ENCODE peak calls at places on chromosomes 16 and 17, in four cellular contexts. One of them, this sample, is unnamed.

GRCh38 chr16:86195863-86196630 is 297.1 kb downstream of the IRF8 start:
- DNase-seq in hepatic stellate cell: no peak
- DNase-seq in stimulated activated CD4-positive, alpha-beta T cell treated with anti-CD3 and anti-CD28 coated beads, Interleukin-15, amount 100 ng/mL, for 24 hours: no peak
- DNase-seq in iPS-NIHi11: peak; percentile 68
- DNase-seq in this sample: no peak

GRCh38 chr17:32261937-32262510 is 3.6 kb upstream of the RHBDL3 start:
- DNase-seq in stimulated activated CD4-positive, alpha-beta T cell treated with anti-CD3 and anti-CD28 coated beads, Interleukin-15, amount 100 ng/mL, for 24 hours: no peak
- DNase-seq in hepatic stellate cell: no peak
- DNase-seq in iPS-NIHi11: no peak
- DNase-seq in this sample: no peak

GRCh38 chr17:40430272-40431230 is 12.7 kb upstream of the IGFBP4 start:
- DNase-seq in iPS-NIHi11: no peak
- DNase-seq in stimulated activated CD4-positive, alpha-beta T cell treated with anti-CD3 and anti-CD28 coated beads, Interleukin-15, amount 100 ng/mL, for 24 hours: no peak
- DNase-seq in hepatic stellate cell: no peak
- DNase-seq in this sample: no peak

GRCh38 chr16:87581867-87582220 is 20.5 kb upstream of the JPH3 start:
- DNase-seq in hepatic stellate cell: peak; percentile 99
- DNase-seq in iPS-NIHi11: peak; percentile 31
- DNase-seq in stimulated activated CD4-positive, alpha-beta T cell treated with anti-CD3 and anti-CD28 coated beads, Interleukin-15, amount 100 ng/mL, for 24 hours: no peak
- DNase-seq in this sample: no peak

GRCh38 chr17:29615492-29616299 is 7.0 kb downstream of the CORO6 start:
- DNase-seq in stimulated activated CD4-positive, alpha-beta T cell treated with anti-CD3 and anti-CD28 coated beads, Interleukin-15, amount 100 ng/mL, for 24 hours: peak; percentile 90
- DNase-seq in hepatic stellate cell: peak; percentile 89
- DNase-seq in iPS-NIHi11: peak; percentile 87
- DNase-seq in this sample: no peak

GRCh38 chr17:41575336-41575735 is 3.5 kb upstream of the KRT9 start:
- DNase-seq in stimulated activated CD4-positive, alpha-beta T cell treated with anti-CD3 and anti-CD28 coated beads, Interleukin-15, amount 100 ng/mL, for 24 hours: no peak
- DNase-seq in iPS-NIHi11: no peak
- DNase-seq in hepatic stellate cell: no peak
- DNase-seq in this sample: no peak

GRCh38 chr17:77475012-77475976 is 334.5 kb downstream of the SEC14L1 start:
- DNase-seq in hepatic stellate cell: peak; percentile 72
- DNase-seq in stimulated activated CD4-positive, alpha-beta T cell treated with anti-CD3 and anti-CD28 coated beads, Interleukin-15, amount 100 ng/mL, for 24 hours: peak; percentile 86
- DNase-seq in iPS-NIHi11: no peak
- DNase-seq in this sample: no peak

GRCh38 chr17:57357392-57357784 is 101.1 kb downstream of the MSI2 start:
- DNase-seq in iPS-NIHi11: no peak
- DNase-seq in hepatic stellate cell: no peak
- DNase-seq in stimulated activated CD4-positive, alpha-beta T cell treated with anti-CD3 and anti-CD28 coated beads, Interleukin-15, amount 100 ng/mL, for 24 hours: no peak
- DNase-seq in this sample: no peak

GRCh38 chr17:39225308-39225973 is at the start of gene STAC2:
- DNase-seq in stimulated activated CD4-positive, alpha-beta T cell treated with anti-CD3 and anti-CD28 coated beads, Interleukin-15, amount 100 ng/mL, for 24 hours: no peak
- DNase-seq in iPS-NIHi11: no peak
- DNase-seq in hepatic stellate cell: no peak
- DNase-seq in this sample: no peak

GRCh38 chr17:80996422-80997305 is 5.0 kb downstream of the CHMP6 start:
- DNase-seq in stimulated activated CD4-positive, alpha-beta T cell treated with anti-CD3 and anti-CD28 coated beads, Interleukin-15, amount 100 ng/mL, for 24 hours: no peak
- DNase-seq in hepatic stellate cell: no peak
- DNase-seq in iPS-NIHi11: no peak
- DNase-seq in this sample: no peak

GRCh38 chr16:19625039-19625438 is 69.5 kb downstream of the VPS35L start:
- DNase-seq in iPS-NIHi11: no peak
- DNase-seq in hepatic stellate cell: no peak
- DNase-seq in stimulated activated CD4-positive, alpha-beta T cell treated with anti-CD3 and anti-CD28 coated beads, Interleukin-15, amount 100 ng/mL, for 24 hours: no peak
- DNase-seq in this sample: no peak

GRCh38 chr16:85112364-85112763 is at the start of gene CIBAR2:
- DNase-seq in iPS-NIHi11: peak; percentile 83
- DNase-seq in stimulated activated CD4-positive, alpha-beta T cell treated with anti-CD3 and anti-CD28 coated beads, Interleukin-15, amount 100 ng/mL, for 24 hours: no peak
- DNase-seq in hepatic stellate cell: no peak
- DNase-seq in this sample: no peak

GRCh38 chr17:61498595-61498994 is 46.4 kb downstream of the TBX4 start:
- DNase-seq in stimulated activated CD4-positive, alpha-beta T cell treated with anti-CD3 and anti-CD28 coated beads, Interleukin-15, amount 100 ng/mL, for 24 hours: no peak
- DNase-seq in iPS-NIHi11: no peak
- DNase-seq in hepatic stellate cell: no peak
- DNase-seq in this sample: no peak

GRCh38 chr17:57636985-57637667 is 108.0 kb downstream of the CCDC182 start:
- DNase-seq in stimulated activated CD4-positive, alpha-beta T cell treated with anti-CD3 and anti-CD28 coated beads, Interleukin-15, amount 100 ng/mL, for 24 hours: no peak
- DNase-seq in iPS-NIHi11: no peak
- DNase-seq in hepatic stellate cell: no peak
- DNase-seq in this sample: no peak

GRCh38 chr17:58281511-58282011 is 826 bp upstream of the MPO start:
- DNase-seq in iPS-NIHi11: no peak
- DNase-seq in stimulated activated CD4-positive, alpha-beta T cell treated with anti-CD3 and anti-CD28 coated beads, Interleukin-15, amount 100 ng/mL, for 24 hours: no peak
- DNase-seq in hepatic stellate cell: no peak
- DNase-seq in this sample: no peak

GRCh38 chr16:3444032-3444388 is 530 bp downstream of the NAA60 start:
- DNase-seq in stimulated activated CD4-positive, alpha-beta T cell treated with anti-CD3 and anti-CD28 coated beads, Interleukin-15, amount 100 ng/mL, for 24 hours: peak; percentile 41
- DNase-seq in hepatic stellate cell: peak; percentile 53
- DNase-seq in iPS-NIHi11: peak; percentile 38
- DNase-seq in this sample: no peak

GRCh38 chr16:57616871-57617270 is 11.6 kb upstream of the ADGRG1 start:
- DNase-seq in hepatic stellate cell: no peak
- DNase-seq in stimulated activated CD4-positive, alpha-beta T cell treated with anti-CD3 and anti-CD28 coated beads, Interleukin-15, amount 100 ng/mL, for 24 hours: no peak
- DNase-seq in iPS-NIHi11: no peak
- DNase-seq in this sample: no peak

GRCh38 chr16:2159052-2159838 is 3.7 kb downstream of the TRAF7 start:
- DNase-seq in stimulated activated CD4-positive, alpha-beta T cell treated with anti-CD3 and anti-CD28 coated beads, Interleukin-15, amount 100 ng/mL, for 24 hours: no peak
- DNase-seq in hepatic stellate cell: peak; percentile 54
- DNase-seq in iPS-NIHi11: no peak
- DNase-seq in this sample: no peak

GRCh38 chr17:39928868-39929651 is 1.5 kb downstream of the LRRC3C start:
- DNase-seq in stimulated activated CD4-positive, alpha-beta T cell treated with anti-CD3 and anti-CD28 coated beads, Interleukin-15, amount 100 ng/mL, for 24 hours: no peak
- DNase-seq in hepatic stellate cell: peak; percentile 88
- DNase-seq in iPS-NIHi11: no peak
- DNase-seq in this sample: peak; percentile 9

GRCh38 chr17:1073241-1073962 is 76.5 kb downstream of the TIMM22 start:
- DNase-seq in hepatic stellate cell: no peak
- DNase-seq in stimulated activated CD4-positive, alpha-beta T cell treated with anti-CD3 and anti-CD28 coated beads, Interleukin-15, amount 100 ng/mL, for 24 hours: no peak
- DNase-seq in iPS-NIHi11: no peak
- DNase-seq in this sample: no peak

GRCh38 chr17:51228177-51228576 is 31.7 kb downstream of the MBTD1 start:
- DNase-seq in hepatic stellate cell: peak; percentile 13
- DNase-seq in stimulated activated CD4-positive, alpha-beta T cell treated with anti-CD3 and anti-CD28 coated beads, Interleukin-15, amount 100 ng/mL, for 24 hours: no peak
- DNase-seq in iPS-NIHi11: no peak
- DNase-seq in this sample: no peak

GRCh38 chr16:68369168-68369567 is 58.3 kb downstream of the PRMT7 start:
- DNase-seq in hepatic stellate cell: no peak
- DNase-seq in iPS-NIHi11: no peak
- DNase-seq in stimulated activated CD4-positive, alpha-beta T cell treated with anti-CD3 and anti-CD28 coated beads, Interleukin-15, amount 100 ng/mL, for 24 hours: no peak
- DNase-seq in this sample: no peak

GRCh38 chr16:6099102-6099501 is 1001.5 kb upstream of the EEF2KMT start:
- DNase-seq in iPS-NIHi11: no peak
- DNase-seq in stimulated activated CD4-positive, alpha-beta T cell treated with anti-CD3 and anti-CD28 coated beads, Interleukin-15, amount 100 ng/mL, for 24 hours: no peak
- DNase-seq in hepatic stellate cell: no peak
- DNase-seq in this sample: no peak

GRCh38 chr17:82356028-82356427 is 3.0 kb upstream of the TEX19 start:
- DNase-seq in iPS-NIHi11: no peak
- DNase-seq in hepatic stellate cell: peak; percentile 73
- DNase-seq in stimulated activated CD4-positive, alpha-beta T cell treated with anti-CD3 and anti-CD28 coated beads, Interleukin-15, amount 100 ng/mL, for 24 hours: no peak
- DNase-seq in this sample: no peak